ENCODE peak calls at places on chromosomes 3 and 15, in eight cellular contexts. K is NCI-H2227 treated with DMSO at 0.1 percent for 48 hours, T is T-helper 2 cell, Z is brain pericyte, S is NCI-H2081 treated with DMSO at 0.1 percent for 48 hours, O is left colon, X is neural crest cell, P is 8988T. J is an unnamed sample.

GRCh38 chr3:110021659-110022058 is 684.3 kb upstream of the DPPA4 start:
- DNase-seq in K (no peak), T (no peak), Z (no peak), S (no peak), O (no peak), X (no peak), P (no peak), J (no peak)

GRCh38 chr15:42338500-42338899 is 20.8 kb upstream of the CAPN3 start:
- DNase-seq in K (no peak), T (no peak), Z (no peak), S (no peak), O (no peak), X (no peak), P (no peak), J (no peak)

GRCh38 chr15:42590619-42591237 is 15.3 kb downstream of the STARD9 start:
- DNase-seq in K (no peak), T (no peak), Z (no peak), S (no peak), O (no peak), X (no peak), P (no peak), J (no peak)

GRCh38 chr3:35932995-35933394 is 293.7 kb downstream of the ARPP21 start:
- DNase-seq in K (no peak), T (no peak), Z (peak; percentile 58), S (no peak), O (no peak), X (no peak), P (no peak), J (no peak)

GRCh38 chr15:35746121-35746520 is 200.2 kb upstream of the DPH6 start:
- DNase-seq in K (no peak), T (no peak), Z (no peak), S (no peak), O (no peak), X (no peak), P (no peak), J (no peak)

GRCh38 chr3:125072310-125072709 is 16.5 kb upstream of the HEG1 start:
- DNase-seq in K (no peak), T (no peak), Z (no peak), S (no peak), O (no peak), X (no peak), P (no peak), J (no peak)

GRCh38 chr3:29693863-29694262 is 413.0 kb downstream of the RBMS3 start:
- DNase-seq in K (no peak), T (no peak), Z (no peak), S (no peak), O (no peak), X (no peak), P (no peak), J (no peak)

GRCh38 chr3:100401674-100402036 is 316 bp downstream of the LNP1 start:
- DNase-seq in K (no peak), T (peak; percentile 86), Z (no peak), S (no peak), O (peak; percentile 53), X (no peak), P (no peak), J (no peak)

GRCh38 chr3:78351338-78351737 is 1311.4 kb downstream of the ROBO2 start:
- DNase-seq in K (no peak), T (no peak), Z (no peak), S (no peak), O (no peak), X (no peak), P (no peak), J (no peak)

GRCh38 chr3:112654979-112655378 is 14.0 kb upstream of the CCDC80 start:
- DNase-seq in K (no peak), T (no peak), Z (no peak), S (no peak), O (no peak), X (no peak), P (no peak), J (no peak)

GRCh38 chr3:106333911-106334618 is 465.3 kb upstream of the CBLB start:
- DNase-seq in K (no peak), T (peak; percentile 79), Z (no peak), S (no peak), O (no peak), X (no peak), P (no peak), J (no peak)

GRCh38 chr3:70979983-70980645 is 603.4 kb downstream of the FOXP1 start:
- DNase-seq in K (no peak), T (no peak), Z (no peak), S (no peak), O (no peak), X (no peak), P (no peak), J (no peak)

GRCh38 chr3:10389341-10389740 is 68.4 kb upstream of the SEC13 start:
- DNase-seq in K (no peak), T (no peak), Z (no peak), S (no peak), O (no peak), X (no peak), P (no peak), J (no peak)

GRCh38 chr15:70033529-70034140 is 64.1 kb downstream of the TLE3 start:
- DNase-seq in K (peak; percentile 76), T (no peak), Z (no peak), S (peak; percentile 81), O (no peak), X (no peak), P (no peak), J (no peak)

J was measured in cerebellar nuclear complex.